ENCODE peak calls at places on chromosomes 3 and 15, in seven cellular contexts. G, S, A, N, Y, I and P are unnamed samples.

GRCh38 chr15:57384024-57384423 is 7.7 kb downstream of the CGNL1 start:
- DNase-seq in G (no peak), S (no peak), A (no peak), N (no peak), Y (no peak), I (no peak), P (no peak)

GRCh38 chr15:101506491-101506890 is 17.0 kb upstream of the PCSK6 start:
- DNase-seq in G (no peak), S (no peak), A (no peak), N (no peak), Y (no peak), I (no peak), P (no peak)

GRCh38 chr15:57158997-57159668 is 217.2 kb upstream of the CGNL1 start:
- DNase-seq in G (no peak), S (no peak), A (no peak), N (no peak), Y (no peak), I (no peak), P (no peak)

GRCh38 chr3:150059241-150059640 is 88.5 kb upstream of the PFN2 start:
- DNase-seq in G (no peak), S (no peak), A (no peak), N (no peak), Y (no peak), I (no peak), P (no peak)

GRCh38 chr15:91572110-91572509 is 281.4 kb upstream of the SLCO3A1 start:
- DNase-seq in G (no peak), S (no peak), A (no peak), N (no peak), Y (no peak), I (no peak), P (no peak)

GRCh38 chr3:40456940-40457823 is at the start of gene RPL14:
- DNase-seq in G (peak; percentile 78), S (peak; percentile 75), A (peak; percentile 90), N (peak; percentile 93), Y (peak; percentile 94), I (peak; percentile 84), P (peak; percentile 76)

GRCh38 chr3:56364665-56365064 is 103.6 kb downstream of the ERC2 start:
- DNase-seq in G (no peak), S (no peak), A (no peak), N (no peak), Y (no peak), I (no peak), P (no peak)

GRCh38 chr3:123448503-123449091 is at the start of gene ADCY5:
- DNase-seq in G (no peak), S (no peak), A (no peak), N (no peak), Y (peak; percentile 75), I (no peak), P (peak; percentile 38)

GRCh38 chr15:89845305-89845893 is 30.7 kb upstream of the ANPEP start:
- DNase-seq in G (no peak), S (no peak), A (peak; percentile 66), N (no peak), Y (no peak), I (no peak), P (no peak)

GRCh38 chr3:27681249-27681748 is 40.8 kb downstream of the EOMES start:
- DNase-seq in G (peak; percentile 14), S (no peak), A (peak; percentile 74), N (peak; percentile 28), Y (peak; percentile 64), I (peak; percentile 38), P (peak; percentile 22)

GRCh38 chr3:9045399-9045798 is 82.1 kb upstream of the RAD18 start:
- DNase-seq in G (no peak), S (no peak), A (no peak), N (no peak), Y (no peak), I (no peak), P (no peak)

GRCh38 chr3:65425880-65426279 is 612.8 kb downstream of the MAGI1 start:
- DNase-seq in G (no peak), S (no peak), A (peak; percentile 18), N (no peak), Y (peak; percentile 29), I (no peak), P (no peak)

GRCh38 chr3:134600685-134601502 is 49.9 kb downstream of the KY start:
- DNase-seq in G (peak; percentile 62), S (no peak), A (peak; percentile 23), N (peak; percentile 74), Y (peak; percentile 83), I (no peak), P (peak; percentile 78)

GRCh38 chr3:11542551-11542950 is 101.2 kb downstream of the VGLL4 start:
- DNase-seq in G (no peak), S (no peak), A (no peak), N (no peak), Y (no peak), I (no peak), P (no peak)

GRCh38 chr3:42216820-42217416 is 49.1 kb downstream of the CCK start:
- DNase-seq in G (no peak), S (no peak), A (no peak), N (no peak), Y (no peak), I (no peak), P (no peak)

GRCh38 chr3:133574260-133574881 is 885 bp downstream of the CDV3 start:
- DNase-seq in G (peak; percentile 28), S (no peak), A (peak; percentile 44), N (peak; percentile 61), Y (peak; percentile 85), I (peak; percentile 58), P (peak; percentile 30)

GRCh38 chr3:67083277-67083676 is 85.2 kb downstream of the KBTBD8 start:
- DNase-seq in G (no peak), S (no peak), A (no peak), N (no peak), Y (no peak), I (peak; percentile 7), P (no peak)

GRCh38 chr3:131705558-131706051 is 202.8 kb upstream of the MRPL3 start:
- DNase-seq in G (no peak), S (no peak), A (no peak), N (no peak), Y (no peak), I (no peak), P (no peak)

GRCh38 chr15:58524247-58524646 is 92.5 kb downstream of the LIPC start:
- DNase-seq in G (no peak), S (no peak), A (peak; percentile 10), N (no peak), Y (no peak), I (no peak), P (no peak)

GRCh38 chr15:50824507-50824906 is 59.0 kb upstream of the SPPL2A start:
- DNase-seq in G (no peak), S (no peak), A (no peak), N (no peak), Y (no peak), I (no peak), P (no peak)

GRCh38 chr3:43699864-43700263 is 9.1 kb downstream of the ABHD5 start:
- DNase-seq in G (peak; percentile 19), S (no peak), A (no peak), N (peak; percentile 50), Y (peak; percentile 8), I (no peak), P (peak; percentile 7)

GRCh38 chr3:186929676-186930075 is 650 bp upstream of the ST6GAL1 start:
- DNase-seq in G (no peak), S (no peak), A (no peak), N (no peak), Y (no peak), I (no peak), P (no peak)

GRCh38 chr3:22360977-22361376 is 610.0 kb upstream of the ZNF385D start:
- DNase-seq in G (no peak), S (no peak), A (no peak), N (no peak), Y (no peak), I (no peak), P (no peak)
- TF ChIP-seq TAF1 in G (no peak), S (no peak), A (no peak), N (no peak), Y (no peak), I (no peak), P (no peak)

DNA sequence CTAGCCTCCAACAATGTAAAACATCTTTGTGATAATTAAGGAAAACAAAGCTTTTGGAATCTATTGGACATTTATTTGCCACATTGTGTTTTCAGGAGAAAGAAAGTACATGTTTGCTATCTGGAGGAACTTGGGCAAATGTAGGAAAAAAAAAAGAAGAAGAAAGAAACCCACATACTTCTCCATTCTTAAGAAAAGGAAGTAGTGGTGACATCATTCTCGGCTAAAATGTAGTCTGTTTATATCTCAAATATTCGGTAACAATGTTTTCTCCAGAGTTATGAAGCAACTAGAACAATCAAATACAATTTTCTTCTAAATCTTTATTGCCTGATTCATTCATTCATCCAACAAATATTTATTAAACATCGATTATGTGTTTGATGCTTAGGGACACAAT is 2.3 kb upstream of the TGFBR2 start:
- DNase-seq in G (no peak), S (no peak), A (no peak), N (no peak), Y (no peak), I (no peak), P (no peak)
- TF ChIP-seq TAF1 in G (no peak), S (no peak), A (no peak), N (no peak), Y (no peak), I (no peak), P (no peak)

DNA sequence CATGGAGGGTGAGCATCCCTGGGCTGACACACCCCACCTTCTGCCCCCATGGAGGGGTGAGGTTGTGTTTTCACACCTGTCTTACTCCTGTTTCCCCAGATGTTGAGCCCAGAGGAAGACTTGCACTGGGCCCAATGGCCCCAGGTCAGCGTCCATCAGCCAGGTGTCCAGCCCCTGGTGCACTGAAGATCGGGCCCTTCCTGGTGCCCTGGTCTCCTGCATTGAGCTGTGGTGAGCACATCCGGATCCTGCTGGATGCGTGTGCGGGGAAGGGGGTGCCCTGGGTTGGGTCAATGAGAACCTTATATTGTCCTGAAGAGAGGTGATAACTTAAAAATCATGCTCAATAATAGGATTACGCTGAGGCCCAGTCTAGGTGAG is 227.3 kb downstream of the SNRPN start:
- DNase-seq in G (peak; percentile 1), S (no peak), A (no peak), N (no peak), Y (no peak), I (no peak), P (no peak)
- TF ChIP-seq TAF1 in G (no peak), S (no peak), A (no peak), N (no peak), Y (no peak), I (no peak), P (no peak)

DNA sequence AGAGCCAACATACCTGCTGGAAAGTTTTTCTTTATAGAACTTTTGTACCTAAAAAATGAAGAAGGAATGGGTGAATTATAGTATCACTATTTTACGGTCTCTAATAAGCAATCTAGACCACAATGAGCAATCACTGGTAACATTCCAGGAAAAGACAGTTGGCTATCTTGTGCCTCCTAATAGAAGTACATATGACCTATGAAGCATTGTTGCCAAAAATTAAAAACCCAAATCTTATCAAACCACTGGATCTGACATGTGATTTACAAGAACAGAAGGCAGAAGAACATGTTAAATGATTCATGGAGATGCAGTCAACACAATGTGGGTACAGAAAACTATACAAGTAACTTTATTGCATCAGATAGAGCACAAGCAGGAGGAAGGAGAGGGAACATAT is 14.5 kb upstream of the HYKK start:
- DNase-seq in G (no peak), S (no peak), A (no peak), N (no peak), Y (no peak), I (no peak), P (no peak)
- TF ChIP-seq TAF1 in G (no peak), S (no peak), A (no peak), N (no peak), Y (no peak), I (no peak), P (no peak)

GRCh38 chr3:5294360-5294759 is 106.9 kb downstream of the EDEM1 start:
- DNase-seq in G (no peak), S (peak; percentile 3), A (no peak), N (no peak), Y (no peak), I (no peak), P (no peak)
- TF ChIP-seq TAF1 in G (no peak), S (no peak), A (no peak), N (no peak), Y (no peak), I (no peak), P (no peak)